ENCODE peak calls at places on chromosomes 11 and 22, in six cellular contexts. One of them, this sample, is unnamed.

GRCh38 chr22:44724416-44724815 is 22.4 kb downstream of the PRR5 start:
- DNase-seq in HepG2: no peak
- DNase-seq in A549: no peak
- DNase-seq in sigmoid colon: no peak
- DNase-seq in stomach: no peak
- DNase-seq in gastrocnemius medialis: no peak
- DNase-seq in this sample: no peak

GRCh38 chr11:31823372-31824371 is 12.6 kb upstream of the PAX6 start:
- DNase-seq in HepG2: no peak
- DNase-seq in A549: no peak
- DNase-seq in sigmoid colon: no peak
- DNase-seq in stomach: no peak
- DNase-seq in gastrocnemius medialis: no peak
- DNase-seq in this sample: no peak

GRCh38 chr11:57254631-57255030 is 17.6 kb upstream of the APLNR start:
- DNase-seq in HepG2: no peak
- DNase-seq in A549: no peak
- DNase-seq in sigmoid colon: no peak
- DNase-seq in stomach: no peak
- DNase-seq in gastrocnemius medialis: no peak
- DNase-seq in this sample: no peak

GRCh38 chr11:98531576-98531975 is 489.2 kb upstream of the CNTN5 start:
- DNase-seq in HepG2: no peak
- DNase-seq in A549: no peak
- DNase-seq in sigmoid colon: no peak
- DNase-seq in stomach: no peak
- DNase-seq in gastrocnemius medialis: no peak
- DNase-seq in this sample: no peak

GRCh38 chr11:121535122-121535796 is 82.5 kb upstream of the SORL1-AS1 start:
- DNase-seq in HepG2: no peak
- DNase-seq in A549: no peak
- DNase-seq in sigmoid colon: no peak
- DNase-seq in stomach: no peak
- DNase-seq in gastrocnemius medialis: no peak
- DNase-seq in this sample: no peak

GRCh38 chr22:48306785-48307570 is 1520.7 kb downstream of the BRD1 start:
- DNase-seq in HepG2: no peak
- DNase-seq in A549: no peak
- DNase-seq in sigmoid colon: no peak
- DNase-seq in stomach: no peak
- DNase-seq in gastrocnemius medialis: no peak
- DNase-seq in this sample: no peak

GRCh38 chr11:255176-255575 is 18.4 kb downstream of the PSMD13 start:
- DNase-seq in HepG2: no peak
- DNase-seq in A549: no peak
- DNase-seq in sigmoid colon: no peak
- DNase-seq in stomach: no peak
- DNase-seq in gastrocnemius medialis: no peak
- DNase-seq in this sample: no peak

GRCh38 chr11:47324520-47324919 is 28.0 kb downstream of the MYBPC3 start:
- DNase-seq in HepG2: no peak
- DNase-seq in A549: no peak
- DNase-seq in sigmoid colon: peak
- DNase-seq in stomach: no peak
- DNase-seq in gastrocnemius medialis: no peak
- DNase-seq in this sample: no peak

GRCh38 chr11:110097459-110098012 is 4.3 kb downstream of the ZC3H12C start:
- DNase-seq in HepG2: no peak
- DNase-seq in A549: no peak
- DNase-seq in sigmoid colon: no peak
- DNase-seq in stomach: no peak
- DNase-seq in gastrocnemius medialis: no peak
- DNase-seq in this sample: no peak

GRCh38 chr11:88115828-88116410 is 59.3 kb downstream of the RAB38 start:
- DNase-seq in HepG2: no peak
- DNase-seq in A549: no peak
- DNase-seq in sigmoid colon: no peak
- DNase-seq in stomach: no peak
- DNase-seq in gastrocnemius medialis: no peak
- DNase-seq in this sample: no peak

GRCh38 chr22:41762980-41763779 is 37.3 kb upstream of the CCDC134 start:
- DNase-seq in HepG2: peak
- DNase-seq in A549: no peak
- DNase-seq in sigmoid colon: no peak
- DNase-seq in stomach: no peak
- DNase-seq in gastrocnemius medialis: no peak
- DNase-seq in this sample: no peak

DNA sequence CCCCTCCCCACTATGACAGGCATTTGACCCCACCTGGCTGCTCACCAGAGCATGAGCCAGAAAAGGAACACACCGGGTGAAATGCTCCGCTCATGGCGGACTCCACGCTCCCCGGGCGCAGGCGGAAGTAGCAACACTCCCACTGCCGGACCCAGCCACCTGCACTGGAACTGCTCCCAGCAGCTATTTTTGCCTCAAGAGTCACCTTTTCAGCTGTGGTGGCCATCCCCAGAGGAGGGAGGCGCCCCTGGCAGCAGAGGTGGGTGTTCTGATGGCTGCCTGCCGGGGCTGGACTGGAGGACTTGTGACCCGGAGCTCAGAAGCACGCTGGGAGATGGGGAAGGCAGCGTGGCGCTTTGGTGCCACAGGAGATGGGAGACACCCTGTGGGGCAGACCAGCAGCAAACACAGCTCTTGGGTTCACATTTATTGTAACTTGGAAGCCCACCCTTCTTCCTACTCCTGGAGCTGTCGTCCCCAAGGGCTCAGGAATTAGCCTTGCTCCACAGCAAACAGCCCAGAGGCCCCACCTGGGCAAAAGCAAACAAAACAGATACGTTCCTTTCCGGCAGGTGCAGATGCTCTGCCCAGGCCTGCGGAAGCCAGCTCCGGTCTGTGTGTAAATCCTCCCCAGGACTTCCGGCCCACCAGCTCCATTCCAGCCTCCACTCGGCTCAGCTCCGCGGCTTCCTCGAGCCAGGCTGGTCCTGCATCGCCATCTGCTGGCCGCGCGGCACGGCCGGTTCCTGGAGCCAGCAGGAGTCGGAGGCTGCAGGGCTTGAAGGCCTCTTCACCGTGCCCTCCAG is 3.7 kb downstream of the RPS19BP1 start:
- DNase-seq in HepG2: peak
- DNase-seq in A549: peak
- DNase-seq in sigmoid colon: peak
- DNase-seq in stomach: peak
- DNase-seq in gastrocnemius medialis: peak
- DNase-seq in this sample: no peak
- TF ChIP-seq POLR2A in HepG2: no peak
- TF ChIP-seq POLR2A in A549: no peak
- TF ChIP-seq POLR2A in sigmoid colon: no peak
- TF ChIP-seq POLR2A in stomach: no peak
- TF ChIP-seq POLR2A in gastrocnemius medialis: no peak
- TF ChIP-seq POLR2A in this sample: no peak

DNA sequence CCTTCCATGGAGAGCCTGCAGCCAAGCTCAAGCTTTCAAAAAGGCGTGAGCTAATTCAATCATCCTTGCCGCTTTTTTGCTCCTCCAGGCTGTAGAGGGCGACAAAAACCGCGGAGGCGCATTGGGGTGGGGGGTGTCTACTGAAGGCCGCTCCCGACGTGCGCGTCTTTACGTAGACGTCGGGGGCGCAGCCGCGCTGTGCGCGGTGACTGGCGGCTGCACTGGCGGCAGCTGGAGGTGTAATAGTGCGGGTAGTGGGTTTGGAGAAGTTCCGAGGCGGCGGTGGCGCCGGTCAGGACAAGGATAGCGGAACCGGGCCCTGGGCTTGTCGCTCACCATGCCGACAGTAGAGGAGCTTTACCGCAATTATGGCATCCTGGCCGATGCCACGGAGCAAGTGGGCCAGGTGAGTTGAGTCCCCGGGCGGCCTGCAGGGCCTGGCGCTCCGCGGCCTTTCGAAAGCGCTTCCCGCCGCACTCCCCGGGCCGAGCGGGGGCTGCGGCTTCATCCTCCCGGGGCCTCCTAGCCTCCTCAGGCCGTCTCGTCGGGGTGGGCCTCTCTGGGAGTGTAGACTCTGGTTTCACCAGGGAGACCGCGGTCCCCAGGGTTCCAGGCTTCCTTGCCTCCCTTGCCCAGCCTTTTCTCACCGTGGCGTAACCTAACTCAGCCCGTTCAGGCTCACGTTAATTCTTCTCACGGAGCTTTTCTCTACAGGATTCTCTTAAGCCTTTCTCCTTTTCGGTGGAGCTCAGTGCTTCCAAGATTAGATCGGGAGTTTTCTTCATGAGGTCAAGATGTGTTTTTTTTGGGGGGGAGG is at the start of gene API5:
- DNase-seq in HepG2: peak
- DNase-seq in A549: peak
- DNase-seq in sigmoid colon: peak
- DNase-seq in stomach: peak
- DNase-seq in gastrocnemius medialis: peak
- DNase-seq in this sample: peak
- TF ChIP-seq POLR2A in HepG2: peak
- TF ChIP-seq POLR2A in A549: peak
- TF ChIP-seq POLR2A in sigmoid colon: peak
- TF ChIP-seq POLR2A in stomach: no peak
- TF ChIP-seq POLR2A in gastrocnemius medialis: peak
- TF ChIP-seq POLR2A in this sample: peak

GRCh38 chr11:27367881-27368280 is 4.9 kb upstream of the CCDC34 start:
- DNase-seq in HepG2: no peak
- DNase-seq in A549: no peak
- DNase-seq in sigmoid colon: no peak
- DNase-seq in stomach: no peak
- DNase-seq in gastrocnemius medialis: no peak
- DNase-seq in this sample: no peak

GRCh38 chr11:27363576-27364115 is 631 bp upstream of the CCDC34 start:
- DNase-seq in HepG2: no peak
- DNase-seq in A549: no peak
- DNase-seq in sigmoid colon: no peak
- DNase-seq in stomach: no peak
- DNase-seq in gastrocnemius medialis: no peak
- DNase-seq in this sample: no peak

GRCh38 chr11:27362032-27362431 is 983 bp downstream of the CCDC34 start:
- DNase-seq in HepG2: no peak
- DNase-seq in A549: no peak
- DNase-seq in sigmoid colon: no peak
- DNase-seq in stomach: no peak
- DNase-seq in gastrocnemius medialis: no peak
- DNase-seq in this sample: no peak

GRCh38 chr11:27358306-27358705 is 4.7 kb downstream of the CCDC34 start:
- DNase-seq in HepG2: no peak
- DNase-seq in A549: no peak
- DNase-seq in sigmoid colon: no peak
- DNase-seq in stomach: no peak
- DNase-seq in gastrocnemius medialis: no peak
- DNase-seq in this sample: no peak

GRCh38 chr11:27362749-27363575 is at the start of gene CCDC34:
- DNase-seq in HepG2: peak
- DNase-seq in A549: peak
- DNase-seq in sigmoid colon: peak
- DNase-seq in stomach: peak
- DNase-seq in gastrocnemius medialis: peak
- DNase-seq in this sample: peak
- TF ChIP-seq POLR2A in HepG2: peak
- TF ChIP-seq POLR2A in A549: peak
- TF ChIP-seq POLR2A in sigmoid colon: no peak
- TF ChIP-seq POLR2A in stomach: no peak
- TF ChIP-seq POLR2A in gastrocnemius medialis: no peak
- TF ChIP-seq POLR2A in this sample: peak

DNA sequence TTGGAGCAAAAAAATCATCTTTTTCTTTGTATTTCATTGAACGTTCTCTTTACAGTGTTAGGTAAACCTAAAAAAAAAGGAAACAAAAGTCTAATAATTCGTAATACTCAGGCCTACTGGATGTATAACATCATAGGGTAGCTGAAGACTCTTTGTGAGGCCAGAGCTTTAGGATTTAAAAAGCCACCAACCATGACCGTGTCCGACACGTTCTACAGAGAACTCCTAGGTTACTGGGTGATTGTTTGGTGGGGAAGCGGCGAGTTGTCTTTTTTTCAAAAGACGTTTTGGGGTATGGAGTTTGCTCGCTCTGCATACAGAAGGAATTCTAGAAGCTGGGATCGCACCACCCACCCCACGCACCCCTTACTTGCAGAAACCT is 573 bp upstream of the CAPRIN1 start:
- DNase-seq in HepG2: peak
- DNase-seq in A549: no peak
- DNase-seq in sigmoid colon: no peak
- DNase-seq in stomach: no peak
- DNase-seq in gastrocnemius medialis: no peak
- DNase-seq in this sample: peak
- TF ChIP-seq POLR2A in HepG2: no peak
- TF ChIP-seq POLR2A in A549: no peak
- TF ChIP-seq POLR2A in sigmoid colon: no peak
- TF ChIP-seq POLR2A in stomach: no peak
- TF ChIP-seq POLR2A in gastrocnemius medialis: no peak
- TF ChIP-seq POLR2A in this sample: no peak

DNA sequence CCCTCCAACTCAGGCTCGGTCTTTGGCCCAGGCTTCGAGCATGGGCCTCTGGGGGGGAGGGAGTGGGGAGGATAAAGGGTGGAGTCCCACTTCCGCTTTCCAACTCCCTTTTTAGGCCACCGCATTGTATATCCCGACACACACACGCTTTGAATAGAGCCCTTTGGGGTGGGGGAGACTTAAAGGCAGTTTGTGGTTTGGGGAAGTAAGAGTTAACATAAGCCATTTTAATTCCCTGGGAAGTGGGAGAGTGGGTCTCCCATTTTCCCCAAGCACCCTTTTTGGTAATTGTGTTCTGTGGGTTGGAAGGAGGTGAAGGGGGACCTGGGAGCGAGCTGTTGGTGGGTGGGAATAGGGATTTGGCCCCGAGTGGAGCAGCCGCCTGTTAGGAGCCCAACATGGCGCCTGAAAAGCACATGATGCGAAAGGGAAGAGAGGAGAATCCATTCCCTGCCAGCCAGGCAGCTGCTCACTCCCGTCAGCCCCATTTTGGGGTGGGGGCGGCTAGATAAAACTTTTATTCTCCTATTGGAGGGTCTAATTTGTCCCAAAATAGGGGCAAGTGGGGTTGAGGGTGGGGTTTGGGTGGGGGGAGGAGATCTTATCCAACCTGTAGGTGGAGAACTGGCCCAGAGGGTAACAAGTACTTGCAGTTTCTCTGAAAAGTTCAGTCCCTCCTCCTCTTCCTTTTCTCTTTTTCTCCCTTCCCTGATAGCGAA is 983 bp downstream of the PCF11 start:
- DNase-seq in HepG2: peak
- DNase-seq in A549: peak
- DNase-seq in sigmoid colon: peak
- DNase-seq in stomach: peak
- DNase-seq in gastrocnemius medialis: peak
- DNase-seq in this sample: no peak
- TF ChIP-seq POLR2A in HepG2: peak
- TF ChIP-seq POLR2A in A549: no peak
- TF ChIP-seq POLR2A in sigmoid colon: no peak
- TF ChIP-seq POLR2A in stomach: no peak
- TF ChIP-seq POLR2A in gastrocnemius medialis: no peak
- TF ChIP-seq POLR2A in this sample: peak

GRCh38 chr11:117039270-117039669 is 59.0 kb downstream of the SIK3 start:
- DNase-seq in HepG2: no peak
- DNase-seq in A549: no peak
- DNase-seq in sigmoid colon: no peak
- DNase-seq in stomach: no peak
- DNase-seq in gastrocnemius medialis: no peak
- DNase-seq in this sample: no peak
- TF ChIP-seq POLR2A in HepG2: no peak
- TF ChIP-seq POLR2A in A549: no peak
- TF ChIP-seq POLR2A in sigmoid colon: no peak
- TF ChIP-seq POLR2A in stomach: no peak
- TF ChIP-seq POLR2A in gastrocnemius medialis: no peak
- TF ChIP-seq POLR2A in this sample: no peak

This sample was measured in H54.